ENCODE peak calls at places on chromosomes 1 and 21, in six cellular contexts. F is GM23248, I is fibroblast of lung, N is H9, Q is IMR-90, L is OCI-LY7. R is an unnamed sample.

GRCh38 chr1:110309768-110310167 is 29.4 kb upstream of the RBM15 start:
- DNase-seq in N (no peak), F (peak; percentile 95), I (peak; percentile 93), L (no peak), Q (peak; percentile 91), R (no peak)

GRCh38 chr1:150268342-150268705 is 492 bp downstream of the APH1A start:
- DNase-seq in Q (no peak), L (peak; percentile 50), N (no peak), I (peak; percentile 17), F (peak; percentile 71), R (no peak)

GRCh38 chr1:111989531-111990025 is at the start of gene KCND3:
- DNase-seq in L (no peak), N (no peak), F (peak; percentile 66), I (peak; percentile 37), Q (peak; percentile 3), R (no peak)

GRCh38 chr21:44904141-44904923 is 16.4 kb downstream of the ITGB2 start:
- DNase-seq in Q (no peak), I (no peak), L (no peak), F (no peak), N (no peak), R (no peak)

GRCh38 chr1:221832617-221833016 is 90.7 kb upstream of the DUSP10 start:
- DNase-seq in Q (no peak), F (no peak), N (no peak), L (no peak), I (no peak), R (no peak)

GRCh38 chr1:168653567-168653966 is 75.4 kb downstream of the DPT start:
- DNase-seq in L (no peak), I (peak; percentile 89), Q (no peak), F (peak; percentile 92), N (no peak), R (no peak)

GRCh38 chr1:84750110-84750509 is 59.8 kb upstream of the SSX2IP start:
- DNase-seq in N (no peak), L (no peak), F (peak; percentile 44), Q (no peak), I (peak; percentile 25), R (peak; percentile 69)

GRCh38 chr1:36522461-36523229 is 39.9 kb upstream of the CSF3R start:
- DNase-seq in F (no peak), N (no peak), I (no peak), L (no peak), Q (no peak), R (no peak)

GRCh38 chr1:143497374-143497747 is 474.4 kb downstream of the FAM72C start:
- DNase-seq in I (no peak), L (no peak), F (peak; percentile 2), N (peak; percentile 12), Q (no peak), R (no peak)

GRCh38 chr1:154496381-154496780 is 5.6 kb upstream of the TDRD10 start:
- DNase-seq in F (no peak), Q (no peak), N (no peak), L (no peak), I (no peak), R (no peak)

GRCh38 chr1:26848947-26849774 is 13.8 kb upstream of the SFN start:
- DNase-seq in Q (peak; percentile 90), F (peak; percentile 98), N (no peak), I (peak; percentile 89), L (no peak), R (no peak)

GRCh38 chr1:88327391-88328267 is 356.4 kb upstream of the PKN2 start:
- DNase-seq in I (peak; percentile 95), N (no peak), F (peak; percentile 92), L (no peak), Q (peak; percentile 93), R (peak; percentile 48)

GRCh38 chr1:52323731-52324130 is 42.3 kb downstream of the CC2D1B start:
- DNase-seq in Q (no peak), F (no peak), L (no peak), N (no peak), I (no peak), R (no peak)

GRCh38 chr1:77671836-77672235 is 10.6 kb downstream of the ZZZ3 start:
- DNase-seq in Q (peak; percentile 53), L (no peak), N (no peak), I (peak; percentile 65), F (peak; percentile 74), R (no peak)

GRCh38 chr1:170410391-170411146 is 121.4 kb upstream of the GORAB start:
- DNase-seq in Q (peak; percentile 86), L (no peak), I (peak; percentile 88), N (no peak), F (peak; percentile 93), R (no peak)

GRCh38 chr1:17208546-17208945 is 3.6 kb downstream of the PADI1 start:
- DNase-seq in N (no peak), L (no peak), Q (no peak), I (no peak), F (no peak), R (no peak)

GRCh38 chr1:69215883-69216282 is 351.8 kb upstream of the LRRC7 start:
- DNase-seq in N (no peak), F (no peak), L (no peak), I (no peak), Q (no peak), R (no peak)

GRCh38 chr1:67242016-67242415 is 65.7 kb upstream of the IL12RB2 start:
- DNase-seq in L (no peak), N (no peak), Q (no peak), F (no peak), I (no peak), R (no peak)

GRCh38 chr1:168709407-168709891 is 19.6 kb downstream of the DPT start:
- DNase-seq in L (no peak), I (peak; percentile 99), F (peak; percentile 98), N (no peak), Q (peak; percentile 4), R (no peak)

GRCh38 chr1:32933742-32934322 is 30.8 kb downstream of the RNF19B start:
- DNase-seq in I (peak; percentile 59), Q (peak; percentile 19), N (no peak), F (peak; percentile 13), L (no peak), R (no peak)

GRCh38 chr1:161381707-161382106 is 14.0 kb upstream of the CFAP126 start:
- DNase-seq in N (no peak), L (no peak), Q (peak; percentile 6), I (no peak), F (no peak), R (no peak)

GRCh38 chr1:240942901-240943300 is 330.9 kb upstream of the GREM2 start:
- DNase-seq in L (no peak), F (no peak), N (no peak), Q (no peak), I (no peak), R (no peak)

GRCh38 chr1:186982116-186982515 is 153.4 kb downstream of the PLA2G4A start:
- DNase-seq in I (no peak), Q (no peak), F (no peak), L (no peak), N (no peak), R (no peak)

GRCh38 chr1:42966688-42967609 is 8.3 kb upstream of the SLC2A1 start:
- DNase-seq in N (peak; percentile 92), F (peak; percentile 94), L (no peak), I (peak; percentile 97), Q (peak; percentile 96), R (peak; percentile 95)

GRCh38 chr1:37034301-37035013 is at the start of gene GRIK3:
- DNase-seq in F (peak; percentile 23), L (peak; percentile 66), N (peak; percentile 47), Q (no peak), I (no peak), R (no peak)

GRCh38 chr1:161089251-161089924 is at the start of gene NECTIN4:
- DNase-seq in N (peak; percentile 53), I (no peak), F (no peak), L (no peak), Q (no peak), R (no peak)

GRCh38 chr1:8674912-8675311 is 142.5 kb downstream of the RERE start:
- DNase-seq in F (peak; percentile 67), Q (peak; percentile 41), L (no peak), N (no peak), I (peak; percentile 52), R (no peak)

GRCh38 chr1:22807340-22807739 is 96.7 kb downstream of the EPHB2 start:
- DNase-seq in I (no peak), L (no peak), F (no peak), Q (no peak), N (no peak), R (no peak)
- H3K27ac ChIP-seq in I (no peak overlapping the region), L (no peak overlapping the region), F (no peak overlapping the region), Q (no peak overlapping the region), N (no peak overlapping the region), R (no peak overlapping the region)

DNA sequence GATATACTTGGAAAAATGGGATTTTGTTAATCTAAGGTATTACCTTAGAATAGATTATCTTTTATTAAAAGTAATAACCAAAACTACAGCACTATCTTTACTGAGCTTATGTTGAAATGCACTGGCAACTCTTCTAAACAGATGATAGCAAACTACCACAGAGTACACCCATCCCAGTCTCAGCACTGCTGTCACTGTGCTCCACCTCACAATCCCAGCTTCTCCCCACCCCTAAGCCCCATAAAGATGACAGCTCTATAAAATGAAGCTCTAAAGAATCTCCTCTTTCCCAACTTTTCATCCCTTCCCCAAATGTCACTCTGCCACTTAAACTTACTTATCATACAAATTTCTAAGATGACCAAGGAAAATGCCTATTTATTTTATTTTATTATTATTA is 6.4 kb downstream of the DSTYK start:
- DNase-seq in F (peak; percentile 23), I (no peak), L (no peak), N (no peak), Q (no peak), R (no peak)
- H4K20me1 ChIP-seq in F (no peaks in the 10 kb centered on the region), I (no peaks in the 10 kb centered on the region), L (no peaks in the 10 kb centered on the region), N (no peaks in the 10 kb centered on the region), Q (peaks cover 8% of the 10 kb centered on the region), R (no peaks in the 10 kb centered on the region)

DNA sequence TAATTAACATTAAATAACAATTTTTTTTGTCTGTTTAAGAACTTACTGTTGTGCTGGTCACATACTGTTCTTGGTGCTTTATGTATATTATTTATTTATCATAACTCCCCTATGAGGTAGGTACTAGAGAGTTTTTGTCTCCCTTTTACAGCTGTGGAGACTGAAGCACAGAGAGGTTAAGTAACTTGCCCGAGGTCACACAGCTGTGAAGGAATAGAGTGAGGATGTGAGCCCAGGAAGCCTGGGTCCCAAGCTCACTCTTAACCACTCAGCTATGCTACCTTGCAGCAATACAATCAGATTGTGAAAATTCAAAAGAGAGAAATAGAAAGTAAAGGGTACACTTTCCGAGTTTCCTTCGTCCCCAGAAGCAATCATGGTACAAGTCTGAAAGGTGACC is 35.6 kb upstream of the FHAD1 start:
- DNase-seq in N (no peak), Q (no peak), I (no peak), L (no peak), F (no peak), R (no peak)
- H3K27ac ChIP-seq in N (no peak overlapping the region), Q (no peak overlapping the region), I (no peak overlapping the region), L (no peak overlapping the region), F (no peak overlapping the region), R (no peak overlapping the region)

GRCh38 chr1:30730351-30731108 is 7.1 kb upstream of the MATN1 start:
- DNase-seq in N (no peak), L (peak; percentile 81), F (no peak), I (no peak), Q (no peak), R (no peak)

GRCh38 chr1:30731806-30732276 is 8.5 kb upstream of the MATN1 start:
- DNase-seq in N (no peak), I (no peak), Q (no peak), L (no peak), F (peak; percentile 5), R (no peak)

GRCh38 chr1:30732277-30732996 is 9.1 kb upstream of the MATN1 start:
- DNase-seq in F (peak; percentile 23), N (no peak), I (peak; percentile 78), L (no peak), Q (peak; percentile 18), R (no peak)

GRCh38 chr1:30729906-30730305 is 6.5 kb upstream of the MATN1 start:
- DNase-seq in I (no peak), Q (no peak), L (no peak), F (no peak), N (no peak), R (no peak)

GRCh38 chr1:30731109-30731805 is 7.9 kb upstream of the MATN1 start:
- DNase-seq in L (no peak), N (no peak), F (no peak), Q (no peak), I (no peak), R (no peak)
- H4K20me1 ChIP-seq in L (no peaks in the 10 kb centered on the region), N (no peaks in the 10 kb centered on the region), F (no peaks in the 10 kb centered on the region), Q (no peaks in the 10 kb centered on the region), I (no peaks in the 10 kb centered on the region), R (no peaks in the 10 kb centered on the region)

R was measured in keratinocyte.